ENCODE peak calls at places on chromosomes 3 and 15, in nine cellular contexts. One of them, this sample, is unnamed.
A peak's percentile ranks its signal among the peaks of the same experiment; 100 is the strongest.

GRCh38 chr15:60464836-60465630 is 13.9 kb downstream of the ICE2 start:
- DNase-seq in ascending aorta: no peak
- DNase-seq in heart right ventricle: no peak
- DNase-seq in suprapubic skin: no peak
- DNase-seq in aorta: no peak
- DNase-seq in stomach: no peak
- DNase-seq in A673: no peak
- DNase-seq in transverse colon: no peak
- DNase-seq in esophagus muscularis mucosa: no peak
- DNase-seq in this sample: no peak

GRCh38 chr3:108225221-108225620 is 3.0 kb upstream of the IFT57 start:
- DNase-seq in aorta: no peak
- DNase-seq in stomach: no peak
- DNase-seq in A673: no peak
- DNase-seq in ascending aorta: no peak
- DNase-seq in heart right ventricle: no peak
- DNase-seq in transverse colon: no peak
- DNase-seq in suprapubic skin: no peak
- DNase-seq in esophagus muscularis mucosa: no peak
- DNase-seq in this sample: no peak

GRCh38 chr3:56923546-56924224 is 121.9 kb upstream of the ARHGEF3 start:
- DNase-seq in ascending aorta: no peak
- DNase-seq in esophagus muscularis mucosa: no peak
- DNase-seq in suprapubic skin: no peak
- DNase-seq in A673: no peak
- DNase-seq in heart right ventricle: no peak
- DNase-seq in aorta: no peak
- DNase-seq in transverse colon: peak; percentile 64
- DNase-seq in stomach: peak; percentile 45
- DNase-seq in this sample: no peak

GRCh38 chr15:47386459-47386858 is 330.8 kb upstream of the SEMA6D start:
- DNase-seq in stomach: no peak
- DNase-seq in aorta: no peak
- DNase-seq in heart right ventricle: no peak
- DNase-seq in suprapubic skin: no peak
- DNase-seq in esophagus muscularis mucosa: no peak
- DNase-seq in ascending aorta: no peak
- DNase-seq in transverse colon: no peak
- DNase-seq in A673: no peak
- DNase-seq in this sample: no peak

GRCh38 chr3:42501681-42502428 is 588 bp upstream of the VIPR1 start:
- DNase-seq in aorta: peak; percentile 89
- DNase-seq in suprapubic skin: peak; percentile 86
- DNase-seq in transverse colon: peak; percentile 84
- DNase-seq in esophagus muscularis mucosa: no peak
- DNase-seq in ascending aorta: no peak
- DNase-seq in A673: peak; percentile 16
- DNase-seq in stomach: peak; percentile 78
- DNase-seq in heart right ventricle: peak; percentile 72
- DNase-seq in this sample: peak; percentile 57

GRCh38 chr15:23687143-23687470 is at the start of gene NDN:
- DNase-seq in stomach: peak; percentile 43
- DNase-seq in aorta: peak; percentile 82
- DNase-seq in suprapubic skin: no peak
- DNase-seq in ascending aorta: no peak
- DNase-seq in A673: no peak
- DNase-seq in transverse colon: peak; percentile 41
- DNase-seq in esophagus muscularis mucosa: no peak
- DNase-seq in heart right ventricle: peak; percentile 64
- DNase-seq in this sample: no peak

GRCh38 chr3:133931084-133931483 is 35.4 kb upstream of the RAB6B start:
- DNase-seq in stomach: no peak
- DNase-seq in suprapubic skin: peak; percentile 61
- DNase-seq in aorta: no peak
- DNase-seq in heart right ventricle: no peak
- DNase-seq in ascending aorta: no peak
- DNase-seq in A673: no peak
- DNase-seq in transverse colon: no peak
- DNase-seq in esophagus muscularis mucosa: peak; percentile 47
- DNase-seq in this sample: no peak

GRCh38 chr15:84973492-84974460 is 7.9 kb upstream of the PDE8A start:
- DNase-seq in suprapubic skin: no peak
- DNase-seq in stomach: no peak
- DNase-seq in A673: peak; percentile 95
- DNase-seq in transverse colon: no peak
- DNase-seq in esophagus muscularis mucosa: no peak
- DNase-seq in ascending aorta: no peak
- DNase-seq in heart right ventricle: no peak
- DNase-seq in aorta: no peak
- DNase-seq in this sample: no peak

GRCh38 chr15:73527598-73527997 is 84.6 kb downstream of the REC114 start:
- DNase-seq in suprapubic skin: no peak
- DNase-seq in esophagus muscularis mucosa: no peak
- DNase-seq in ascending aorta: no peak
- DNase-seq in heart right ventricle: no peak
- DNase-seq in aorta: no peak
- DNase-seq in A673: no peak
- DNase-seq in transverse colon: no peak
- DNase-seq in stomach: no peak
- DNase-seq in this sample: no peak

GRCh38 chr15:64619880-64620839 is 155.2 kb downstream of the RBPMS2 start:
- DNase-seq in heart right ventricle: no peak
- DNase-seq in ascending aorta: no peak
- DNase-seq in stomach: no peak
- DNase-seq in aorta: no peak
- DNase-seq in A673: no peak
- DNase-seq in transverse colon: no peak
- DNase-seq in esophagus muscularis mucosa: no peak
- DNase-seq in suprapubic skin: no peak
- DNase-seq in this sample: no peak

GRCh38 chr15:41774873-41775417 is 661 bp downstream of the MAPKBP1 start:
- DNase-seq in stomach: no peak
- DNase-seq in ascending aorta: no peak
- DNase-seq in aorta: no peak
- DNase-seq in heart right ventricle: no peak
- DNase-seq in A673: no peak
- DNase-seq in transverse colon: no peak
- DNase-seq in esophagus muscularis mucosa: no peak
- DNase-seq in suprapubic skin: no peak
- DNase-seq in this sample: no peak

GRCh38 chr3:177739461-177739860 is 542.2 kb upstream of the TBL1XR1 start:
- DNase-seq in A673: no peak
- DNase-seq in esophagus muscularis mucosa: no peak
- DNase-seq in aorta: no peak
- DNase-seq in transverse colon: no peak
- DNase-seq in stomach: no peak
- DNase-seq in ascending aorta: no peak
- DNase-seq in heart right ventricle: no peak
- DNase-seq in suprapubic skin: no peak
- DNase-seq in this sample: no peak

GRCh38 chr3:177743491-177743890 is 546.2 kb upstream of the TBL1XR1 start:
- DNase-seq in suprapubic skin: no peak
- DNase-seq in stomach: no peak
- DNase-seq in A673: no peak
- DNase-seq in heart right ventricle: no peak
- DNase-seq in esophagus muscularis mucosa: no peak
- DNase-seq in aorta: no peak
- DNase-seq in transverse colon: no peak
- DNase-seq in ascending aorta: no peak
- DNase-seq in this sample: no peak

GRCh38 chr3:177742273-177742672 is 545.0 kb upstream of the TBL1XR1 start:
- DNase-seq in stomach: no peak
- DNase-seq in ascending aorta: no peak
- DNase-seq in heart right ventricle: no peak
- DNase-seq in aorta: no peak
- DNase-seq in transverse colon: no peak
- DNase-seq in suprapubic skin: no peak
- DNase-seq in esophagus muscularis mucosa: no peak
- DNase-seq in A673: no peak
- DNase-seq in this sample: no peak

GRCh38 chr3:177744873-177745646 is 547.8 kb upstream of the TBL1XR1 start:
- DNase-seq in heart right ventricle: no peak
- DNase-seq in aorta: no peak
- DNase-seq in transverse colon: no peak
- DNase-seq in esophagus muscularis mucosa: no peak
- DNase-seq in stomach: peak; percentile 56
- DNase-seq in ascending aorta: no peak
- DNase-seq in A673: no peak
- DNase-seq in suprapubic skin: no peak
- DNase-seq in this sample: no peak

GRCh38 chr3:177740270-177740669 is 543.0 kb upstream of the TBL1XR1 start:
- DNase-seq in ascending aorta: no peak
- DNase-seq in A673: no peak
- DNase-seq in aorta: no peak
- DNase-seq in heart right ventricle: no peak
- DNase-seq in suprapubic skin: no peak
- DNase-seq in stomach: no peak
- DNase-seq in esophagus muscularis mucosa: no peak
- DNase-seq in transverse colon: no peak
- DNase-seq in this sample: no peak
- H3K9me3 ChIP-seq in ascending aorta: no peaks in the 10 kb centered on the region
- H3K9me3 ChIP-seq in A673: no peaks in the 10 kb centered on the region
- H3K9me3 ChIP-seq in aorta: no peaks in the 10 kb centered on the region
- H3K9me3 ChIP-seq in heart right ventricle: no peaks in the 10 kb centered on the region
- H3K9me3 ChIP-seq in suprapubic skin: no peaks in the 10 kb centered on the region
- H3K9me3 ChIP-seq in stomach: no peaks in the 10 kb centered on the region
- H3K9me3 ChIP-seq in esophagus muscularis mucosa: no peaks in the 10 kb centered on the region
- H3K9me3 ChIP-seq in transverse colon: no peaks in the 10 kb centered on the region
- H3K9me3 ChIP-seq in this sample: no peaks in the 10 kb centered on the region

GRCh38 chr15:25061808-25062550 is 107.2 kb downstream of the SNRPN start:
- DNase-seq in A673: no peak
- DNase-seq in transverse colon: no peak
- DNase-seq in heart right ventricle: no peak
- DNase-seq in ascending aorta: no peak
- DNase-seq in stomach: no peak
- DNase-seq in esophagus muscularis mucosa: no peak
- DNase-seq in aorta: peak; percentile 41
- DNase-seq in suprapubic skin: peak; percentile 45
- DNase-seq in this sample: no peak
- H3K9me3 ChIP-seq in A673: peaks cover 96% of the 10 kb centered on the region
- H3K9me3 ChIP-seq in transverse colon: peaks cover 100% of the 10 kb centered on the region
- H3K9me3 ChIP-seq in heart right ventricle: peaks cover 100% of the 10 kb centered on the region
- H3K9me3 ChIP-seq in ascending aorta: peaks cover 100% of the 10 kb centered on the region
- H3K9me3 ChIP-seq in stomach: peaks cover 99% of the 10 kb centered on the region
- H3K9me3 ChIP-seq in esophagus muscularis mucosa: peaks cover 100% of the 10 kb centered on the region
- H3K9me3 ChIP-seq in aorta: peaks cover 94% of the 10 kb centered on the region
- H3K9me3 ChIP-seq in suprapubic skin: peaks cover 98% of the 10 kb centered on the region
- H3K9me3 ChIP-seq in this sample: peaks cover 51% of the 10 kb centered on the region

GRCh38 chr15:70199601-70200000 is 101.9 kb upstream of the TLE3 start:
- DNase-seq in transverse colon: no peak
- DNase-seq in esophagus muscularis mucosa: no peak
- DNase-seq in suprapubic skin: no peak
- DNase-seq in A673: peak; percentile 60
- DNase-seq in ascending aorta: no peak
- DNase-seq in stomach: no peak
- DNase-seq in aorta: no peak
- DNase-seq in heart right ventricle: no peak
- DNase-seq in this sample: no peak
- H3K9me3 ChIP-seq in transverse colon: no peaks in the 10 kb centered on the region
- H3K9me3 ChIP-seq in esophagus muscularis mucosa: no peaks in the 10 kb centered on the region
- H3K9me3 ChIP-seq in suprapubic skin: no peaks in the 10 kb centered on the region
- H3K9me3 ChIP-seq in A673: no peaks in the 10 kb centered on the region
- H3K9me3 ChIP-seq in ascending aorta: no peaks in the 10 kb centered on the region
- H3K9me3 ChIP-seq in stomach: no peaks in the 10 kb centered on the region
- H3K9me3 ChIP-seq in aorta: no peaks in the 10 kb centered on the region
- H3K9me3 ChIP-seq in heart right ventricle: no peaks in the 10 kb centered on the region
- H3K9me3 ChIP-seq in this sample: no peaks in the 10 kb centered on the region

GRCh38 chr3:155917781-155918180 is 47.3 kb downstream of the GMPS start:
- DNase-seq in ascending aorta: no peak
- DNase-seq in heart right ventricle: no peak
- DNase-seq in transverse colon: no peak
- DNase-seq in suprapubic skin: no peak
- DNase-seq in A673: no peak
- DNase-seq in stomach: no peak
- DNase-seq in aorta: no peak
- DNase-seq in esophagus muscularis mucosa: no peak
- DNase-seq in this sample: no peak

GRCh38 chr3:155908605-155909004 is 38.2 kb downstream of the GMPS start:
- DNase-seq in aorta: no peak
- DNase-seq in heart right ventricle: no peak
- DNase-seq in transverse colon: no peak
- DNase-seq in suprapubic skin: no peak
- DNase-seq in stomach: no peak
- DNase-seq in A673: no peak
- DNase-seq in esophagus muscularis mucosa: no peak
- DNase-seq in ascending aorta: no peak
- DNase-seq in this sample: no peak

GRCh38 chr3:155908086-155908485 is 37.6 kb downstream of the GMPS start:
- DNase-seq in esophagus muscularis mucosa: no peak
- DNase-seq in transverse colon: no peak
- DNase-seq in stomach: no peak
- DNase-seq in ascending aorta: no peak
- DNase-seq in suprapubic skin: no peak
- DNase-seq in A673: no peak
- DNase-seq in aorta: no peak
- DNase-seq in heart right ventricle: no peak
- DNase-seq in this sample: no peak

GRCh38 chr3:155912090-155912489 is 41.6 kb downstream of the GMPS start:
- DNase-seq in stomach: no peak
- DNase-seq in aorta: no peak
- DNase-seq in esophagus muscularis mucosa: no peak
- DNase-seq in heart right ventricle: no peak
- DNase-seq in ascending aorta: no peak
- DNase-seq in transverse colon: no peak
- DNase-seq in A673: no peak
- DNase-seq in suprapubic skin: no peak
- DNase-seq in this sample: no peak

GRCh38 chr3:155912574-155913190 is 42.2 kb downstream of the GMPS start:
- DNase-seq in esophagus muscularis mucosa: no peak
- DNase-seq in transverse colon: no peak
- DNase-seq in A673: no peak
- DNase-seq in suprapubic skin: no peak
- DNase-seq in heart right ventricle: no peak
- DNase-seq in aorta: no peak
- DNase-seq in stomach: no peak
- DNase-seq in ascending aorta: no peak
- DNase-seq in this sample: no peak
- H3K9me3 ChIP-seq in esophagus muscularis mucosa: no peaks in the 10 kb centered on the region
- H3K9me3 ChIP-seq in transverse colon: no peaks in the 10 kb centered on the region
- H3K9me3 ChIP-seq in A673: no peaks in the 10 kb centered on the region
- H3K9me3 ChIP-seq in suprapubic skin: no peaks in the 10 kb centered on the region
- H3K9me3 ChIP-seq in heart right ventricle: no peaks in the 10 kb centered on the region
- H3K9me3 ChIP-seq in aorta: no peaks in the 10 kb centered on the region
- H3K9me3 ChIP-seq in stomach: no peaks in the 10 kb centered on the region
- H3K9me3 ChIP-seq in ascending aorta: no peaks in the 10 kb centered on the region
- H3K9me3 ChIP-seq in this sample: no peaks in the 10 kb centered on the region

GRCh38 chr15:56228352-56228751 is 15.3 kb downstream of the RFX7 start:
- DNase-seq in suprapubic skin: no peak
- DNase-seq in stomach: no peak
- DNase-seq in transverse colon: no peak
- DNase-seq in A673: no peak
- DNase-seq in heart right ventricle: no peak
- DNase-seq in aorta: no peak
- DNase-seq in ascending aorta: no peak
- DNase-seq in esophagus muscularis mucosa: no peak
- DNase-seq in this sample: no peak
- H3K9me3 ChIP-seq in suprapubic skin: peaks cover 5% of the 10 kb centered on the region
- H3K9me3 ChIP-seq in stomach: peaks cover 5% of the 10 kb centered on the region
- H3K9me3 ChIP-seq in transverse colon: peaks cover 22% of the 10 kb centered on the region
- H3K9me3 ChIP-seq in A673: peaks cover 63% of the 10 kb centered on the region
- H3K9me3 ChIP-seq in heart right ventricle: peaks cover 14% of the 10 kb centered on the region
- H3K9me3 ChIP-seq in aorta: peaks cover 4% of the 10 kb centered on the region
- H3K9me3 ChIP-seq in ascending aorta: peaks cover 13% of the 10 kb centered on the region
- H3K9me3 ChIP-seq in esophagus muscularis mucosa: peaks cover 15% of the 10 kb centered on the region
- H3K9me3 ChIP-seq in this sample: peaks cover 9% of the 10 kb centered on the region

This sample was measured in T-helper 17 cell.